ENCODE peak calls at places on chromosomes 5 and 9, in six cellular contexts. One of them, this sample, is unnamed.

GRCh38 chr5:59358497-59358896 is 535.0 kb downstream of the PDE4D start:
- DNase-seq in H9: peak; percentile 35
- DNase-seq in stromal cell of bone marrow: no peak
- DNase-seq in KBM-7: peak; percentile 29
- DNase-seq in stimulated activated CD4-positive, alpha-beta T cell treated with anti-CD3 and anti-CD28 coated beads, Interleukin-15, amount 100 ng/mL, for 1 hour: no peak
- DNase-seq in cardiac fibroblast: peak; percentile 85
- DNase-seq in this sample: no peak

GRCh38 chr9:8855046-8855445 is 1055.5 kb upstream of the DMAC1 start:
- DNase-seq in KBM-7: no peak
- DNase-seq in H9: no peak
- DNase-seq in stromal cell of bone marrow: no peak
- DNase-seq in stimulated activated CD4-positive, alpha-beta T cell treated with anti-CD3 and anti-CD28 coated beads, Interleukin-15, amount 100 ng/mL, for 1 hour: no peak
- DNase-seq in cardiac fibroblast: peak; percentile 16
- DNase-seq in this sample: no peak

GRCh38 chr5:14400085-14400484 is 181.5 kb upstream of the OTULINL start:
- DNase-seq in KBM-7: no peak
- DNase-seq in stimulated activated CD4-positive, alpha-beta T cell treated with anti-CD3 and anti-CD28 coated beads, Interleukin-15, amount 100 ng/mL, for 1 hour: no peak
- DNase-seq in stromal cell of bone marrow: no peak
- DNase-seq in cardiac fibroblast: peak; percentile 56
- DNase-seq in H9: no peak
- DNase-seq in this sample: no peak

GRCh38 chr5:144390133-144390532 is 219.5 kb downstream of the KCTD16 start:
- DNase-seq in KBM-7: no peak
- DNase-seq in H9: peak; percentile 32
- DNase-seq in stromal cell of bone marrow: peak; percentile 6
- DNase-seq in stimulated activated CD4-positive, alpha-beta T cell treated with anti-CD3 and anti-CD28 coated beads, Interleukin-15, amount 100 ng/mL, for 1 hour: no peak
- DNase-seq in cardiac fibroblast: no peak
- DNase-seq in this sample: no peak

GRCh38 chr9:79116064-79116463 is 455.7 kb upstream of the TLE4 start:
- DNase-seq in cardiac fibroblast: no peak
- DNase-seq in stimulated activated CD4-positive, alpha-beta T cell treated with anti-CD3 and anti-CD28 coated beads, Interleukin-15, amount 100 ng/mL, for 1 hour: no peak
- DNase-seq in H9: no peak
- DNase-seq in KBM-7: no peak
- DNase-seq in stromal cell of bone marrow: no peak
- DNase-seq in this sample: no peak

GRCh38 chr9:4303002-4303401 is 3.1 kb upstream of the GLIS3 start:
- DNase-seq in KBM-7: no peak
- DNase-seq in cardiac fibroblast: peak; percentile 84
- DNase-seq in stromal cell of bone marrow: no peak
- DNase-seq in H9: no peak
- DNase-seq in stimulated activated CD4-positive, alpha-beta T cell treated with anti-CD3 and anti-CD28 coated beads, Interleukin-15, amount 100 ng/mL, for 1 hour: no peak
- DNase-seq in this sample: no peak

GRCh38 chr5:172453986-172454354 is 355 bp downstream of the SH3PXD2B start:
- DNase-seq in stimulated activated CD4-positive, alpha-beta T cell treated with anti-CD3 and anti-CD28 coated beads, Interleukin-15, amount 100 ng/mL, for 1 hour: no peak
- DNase-seq in KBM-7: no peak
- DNase-seq in cardiac fibroblast: peak; percentile 58
- DNase-seq in stromal cell of bone marrow: no peak
- DNase-seq in H9: peak; percentile 61
- DNase-seq in this sample: no peak

GRCh38 chr5:131382407-131383395 is 118.8 kb downstream of the CDC42SE2 start:
- DNase-seq in stimulated activated CD4-positive, alpha-beta T cell treated with anti-CD3 and anti-CD28 coated beads, Interleukin-15, amount 100 ng/mL, for 1 hour: no peak
- DNase-seq in H9: peak; percentile 54
- DNase-seq in cardiac fibroblast: peak; percentile 63
- DNase-seq in KBM-7: peak; percentile 84
- DNase-seq in stromal cell of bone marrow: no peak
- DNase-seq in this sample: peak; percentile 31

GRCh38 chr5:125699860-125700259 is 723.3 kb upstream of the GRAMD2B start:
- DNase-seq in stimulated activated CD4-positive, alpha-beta T cell treated with anti-CD3 and anti-CD28 coated beads, Interleukin-15, amount 100 ng/mL, for 1 hour: no peak
- DNase-seq in H9: no peak
- DNase-seq in stromal cell of bone marrow: no peak
- DNase-seq in cardiac fibroblast: no peak
- DNase-seq in KBM-7: no peak
- DNase-seq in this sample: no peak

GRCh38 chr5:51908215-51908614 is 525.0 kb downstream of the ISL1 start:
- DNase-seq in cardiac fibroblast: no peak
- DNase-seq in stromal cell of bone marrow: no peak
- DNase-seq in H9: no peak
- DNase-seq in stimulated activated CD4-positive, alpha-beta T cell treated with anti-CD3 and anti-CD28 coated beads, Interleukin-15, amount 100 ng/mL, for 1 hour: no peak
- DNase-seq in KBM-7: no peak
- DNase-seq in this sample: no peak

GRCh38 chr5:1515311-1515920 is 8.3 kb downstream of the LPCAT1 start:
- DNase-seq in stimulated activated CD4-positive, alpha-beta T cell treated with anti-CD3 and anti-CD28 coated beads, Interleukin-15, amount 100 ng/mL, for 1 hour: no peak
- DNase-seq in cardiac fibroblast: no peak
- DNase-seq in H9: peak; percentile 45
- DNase-seq in KBM-7: no peak
- DNase-seq in stromal cell of bone marrow: no peak
- DNase-seq in this sample: no peak

GRCh38 chr5:180161420-180162303 is 47.3 kb downstream of the RASGEF1C start:
- DNase-seq in stromal cell of bone marrow: no peak
- DNase-seq in cardiac fibroblast: no peak
- DNase-seq in KBM-7: no peak
- DNase-seq in stimulated activated CD4-positive, alpha-beta T cell treated with anti-CD3 and anti-CD28 coated beads, Interleukin-15, amount 100 ng/mL, for 1 hour: no peak
- DNase-seq in H9: peak; percentile 48
- DNase-seq in this sample: no peak

GRCh38 chr5:39214912-39215709 is 4.3 kb downstream of the FYB1 start:
- DNase-seq in stromal cell of bone marrow: no peak
- DNase-seq in H9: no peak
- DNase-seq in cardiac fibroblast: no peak
- DNase-seq in stimulated activated CD4-positive, alpha-beta T cell treated with anti-CD3 and anti-CD28 coated beads, Interleukin-15, amount 100 ng/mL, for 1 hour: no peak
- DNase-seq in KBM-7: no peak
- DNase-seq in this sample: peak; percentile 62

GRCh38 chr5:68456756-68457217 is 241.2 kb downstream of the PIK3R1 start:
- DNase-seq in KBM-7: no peak
- DNase-seq in stromal cell of bone marrow: no peak
- DNase-seq in stimulated activated CD4-positive, alpha-beta T cell treated with anti-CD3 and anti-CD28 coated beads, Interleukin-15, amount 100 ng/mL, for 1 hour: no peak
- DNase-seq in cardiac fibroblast: peak; percentile 59
- DNase-seq in H9: no peak
- DNase-seq in this sample: no peak

GRCh38 chr5:150853560-150853959 is 7.2 kb downstream of the IRGM start:
- DNase-seq in stimulated activated CD4-positive, alpha-beta T cell treated with anti-CD3 and anti-CD28 coated beads, Interleukin-15, amount 100 ng/mL, for 1 hour: no peak
- DNase-seq in H9: no peak
- DNase-seq in stromal cell of bone marrow: no peak
- DNase-seq in cardiac fibroblast: no peak
- DNase-seq in KBM-7: no peak
- DNase-seq in this sample: no peak

GRCh38 chr5:131281133-131281867 is 17.4 kb downstream of the CDC42SE2 start:
- DNase-seq in stimulated activated CD4-positive, alpha-beta T cell treated with anti-CD3 and anti-CD28 coated beads, Interleukin-15, amount 100 ng/mL, for 1 hour: no peak
- DNase-seq in stromal cell of bone marrow: no peak
- DNase-seq in KBM-7: no peak
- DNase-seq in H9: no peak
- DNase-seq in cardiac fibroblast: no peak
- DNase-seq in this sample: no peak

GRCh38 chr9:120742951-120743416 is 28.7 kb upstream of the MEGF9 start:
- DNase-seq in cardiac fibroblast: peak; percentile 38
- DNase-seq in stimulated activated CD4-positive, alpha-beta T cell treated with anti-CD3 and anti-CD28 coated beads, Interleukin-15, amount 100 ng/mL, for 1 hour: no peak
- DNase-seq in KBM-7: peak; percentile 53
- DNase-seq in stromal cell of bone marrow: no peak
- DNase-seq in H9: no peak
- DNase-seq in this sample: no peak

GRCh38 chr5:140251527-140251973 is 51.4 kb downstream of the PFDN1 start:
- DNase-seq in KBM-7: peak; percentile 81
- DNase-seq in stimulated activated CD4-positive, alpha-beta T cell treated with anti-CD3 and anti-CD28 coated beads, Interleukin-15, amount 100 ng/mL, for 1 hour: peak; percentile 14
- DNase-seq in cardiac fibroblast: peak; percentile 62
- DNase-seq in stromal cell of bone marrow: peak; percentile 85
- DNase-seq in H9: no peak
- DNase-seq in this sample: peak; percentile 26

GRCh38 chr5:111016801-111017200 is 54.7 kb upstream of the TSLP start:
- DNase-seq in cardiac fibroblast: peak; percentile 79
- DNase-seq in KBM-7: no peak
- DNase-seq in stromal cell of bone marrow: peak; percentile 68
- DNase-seq in H9: no peak
- DNase-seq in stimulated activated CD4-positive, alpha-beta T cell treated with anti-CD3 and anti-CD28 coated beads, Interleukin-15, amount 100 ng/mL, for 1 hour: no peak
- DNase-seq in this sample: no peak

GRCh38 chr9:87109182-87109581 is 161.9 kb upstream of the GAS1 start:
- DNase-seq in cardiac fibroblast: no peak
- DNase-seq in stimulated activated CD4-positive, alpha-beta T cell treated with anti-CD3 and anti-CD28 coated beads, Interleukin-15, amount 100 ng/mL, for 1 hour: no peak
- DNase-seq in stromal cell of bone marrow: no peak
- DNase-seq in H9: no peak
- DNase-seq in KBM-7: no peak
- DNase-seq in this sample: no peak

GRCh38 chr5:153641183-153641688 is 150.8 kb downstream of the GRIA1 start:
- DNase-seq in KBM-7: no peak
- DNase-seq in H9: no peak
- DNase-seq in cardiac fibroblast: peak; percentile 41
- DNase-seq in stimulated activated CD4-positive, alpha-beta T cell treated with anti-CD3 and anti-CD28 coated beads, Interleukin-15, amount 100 ng/mL, for 1 hour: no peak
- DNase-seq in stromal cell of bone marrow: no peak
- DNase-seq in this sample: no peak

GRCh38 chr9:135612981-135613910 is 26.1 kb downstream of the GLT6D1 start:
- DNase-seq in stimulated activated CD4-positive, alpha-beta T cell treated with anti-CD3 and anti-CD28 coated beads, Interleukin-15, amount 100 ng/mL, for 1 hour: no peak
- DNase-seq in KBM-7: no peak
- DNase-seq in stromal cell of bone marrow: no peak
- DNase-seq in H9: no peak
- DNase-seq in cardiac fibroblast: no peak
- DNase-seq in this sample: no peak

GRCh38 chr5:124844371-124844770 is 97.9 kb upstream of the ZNF608 start:
- DNase-seq in stromal cell of bone marrow: no peak
- DNase-seq in cardiac fibroblast: no peak
- DNase-seq in H9: no peak
- DNase-seq in KBM-7: no peak
- DNase-seq in stimulated activated CD4-positive, alpha-beta T cell treated with anti-CD3 and anti-CD28 coated beads, Interleukin-15, amount 100 ng/mL, for 1 hour: no peak
- DNase-seq in this sample: no peak

GRCh38 chr5:59357421-59357977 is 536.0 kb downstream of the PDE4D start:
- DNase-seq in H9: no peak
- DNase-seq in stromal cell of bone marrow: no peak
- DNase-seq in stimulated activated CD4-positive, alpha-beta T cell treated with anti-CD3 and anti-CD28 coated beads, Interleukin-15, amount 100 ng/mL, for 1 hour: no peak
- DNase-seq in KBM-7: no peak
- DNase-seq in cardiac fibroblast: peak; percentile 68
- DNase-seq in this sample: no peak

GRCh38 chr9:119412399-119412798 is 43.2 kb upstream of the BRINP1 start:
- DNase-seq in stimulated activated CD4-positive, alpha-beta T cell treated with anti-CD3 and anti-CD28 coated beads, Interleukin-15, amount 100 ng/mL, for 1 hour: no peak
- DNase-seq in stromal cell of bone marrow: no peak
- DNase-seq in cardiac fibroblast: no peak
- DNase-seq in H9: peak; percentile 44
- DNase-seq in KBM-7: no peak
- DNase-seq in this sample: no peak

GRCh38 chr5:130747556-130747955 is 417.5 kb downstream of the HINT1 start:
- DNase-seq in H9: no peak
- DNase-seq in cardiac fibroblast: peak; percentile 17
- DNase-seq in stimulated activated CD4-positive, alpha-beta T cell treated with anti-CD3 and anti-CD28 coated beads, Interleukin-15, amount 100 ng/mL, for 1 hour: no peak
- DNase-seq in stromal cell of bone marrow: peak; percentile 13
- DNase-seq in KBM-7: no peak
- DNase-seq in this sample: no peak

GRCh38 chr5:54942064-54942778 is 43.2 kb downstream of the ESM1 start:
- DNase-seq in stimulated activated CD4-positive, alpha-beta T cell treated with anti-CD3 and anti-CD28 coated beads, Interleukin-15, amount 100 ng/mL, for 1 hour: no peak
- DNase-seq in stromal cell of bone marrow: no peak
- DNase-seq in H9: no peak
- DNase-seq in KBM-7: no peak
- DNase-seq in cardiac fibroblast: peak; percentile 16
- DNase-seq in this sample: no peak